ENCODE peak calls at places on chromosomes 7 and 10, in eight cellular contexts. K, V, N, D, H, L, P and I are unnamed samples. For H3K4me1 and H3K27me3, the result is how much of the 10 kb centered on the place peaks cover.

GRCh38 chr7:79778786-79779382 is 325.4 kb upstream of the MAGI2 start:
- DNase-seq in N (no peak), V (no peak), K (no peak), P (no peak), D (peak), L (no peak), H (peak), I (no peak)

GRCh38 chr10:66564341-66564740 is 361.5 kb upstream of the LRRTM3 start:
- DNase-seq in H (no peak), N (no peak), V (no peak), K (no peak), D (no peak), L (no peak), P (no peak), I (no peak)

GRCh38 chr7:55056068-55056467 is 37.3 kb downstream of the EGFR start:
- DNase-seq in D (no peak), H (no peak), P (no peak), N (no peak), V (no peak), L (no peak), K (no peak), I (no peak)

GRCh38 chr10:48465860-48466521 is 138.9 kb downstream of the ARHGAP22 start:
- DNase-seq in K (peak), D (no peak), N (no peak), V (no peak), P (no peak), L (peak), H (no peak), I (peak)

GRCh38 chr10:72086466-72087391 is 1.6 kb downstream of the SPOCK2 start:
- DNase-seq in L (no peak), H (no peak), D (peak), V (no peak), P (peak), N (peak), K (no peak), I (peak)

GRCh38 chr7:64887756-64888508 is 15.1 kb upstream of the ZNF273 start:
- DNase-seq in P (no peak), V (peak), L (peak), D (no peak), N (peak), H (no peak), K (peak), I (peak)

GRCh38 chr10:24503627-24504320 is 219.9 kb downstream of the ARHGAP21 start:
- DNase-seq in N (peak), P (no peak), H (peak), D (peak), K (peak), V (no peak), L (peak), I (peak)

GRCh38 chr10:113499066-113499465 is 53.8 kb upstream of the HABP2 start:
- DNase-seq in D (peak), K (no peak), N (no peak), P (no peak), V (no peak), L (no peak), H (no peak), I (no peak)

GRCh38 chr7:11450246-11450645 is 381.8 kb downstream of the THSD7A start:
- DNase-seq in P (no peak), H (no peak), D (no peak), L (no peak), K (no peak), V (no peak), N (no peak), I (no peak)

GRCh38 chr7:114263219-114263618 is 151.4 kb upstream of the FOXP2 start:
- DNase-seq in L (no peak), V (no peak), N (no peak), K (no peak), D (no peak), P (no peak), H (no peak), I (no peak)

GRCh38 chr10:31018977-31019376 is 12.7 kb downstream of the ZNF438 start:
- DNase-seq in N (no peak), D (no peak), P (no peak), V (no peak), K (no peak), L (no peak), H (no peak), I (no peak)

GRCh38 chr7:50812847-50813475 is 30.3 kb upstream of the GRB10 start:
- DNase-seq in D (peak), N (peak), H (peak), V (no peak), P (peak), K (peak), L (peak), I (peak)

GRCh38 chr7:96188623-96188991 is 133.3 kb downstream of the SLC25A13 start:
- DNase-seq in H (no peak), V (no peak), L (no peak), K (no peak), D (peak), P (no peak), N (no peak), I (no peak)

GRCh38 chr10:5861269-5862031 is 28.2 kb downstream of the ANKRD16 start:
- DNase-seq in P (no peak), D (peak), H (peak), K (no peak), N (no peak), V (no peak), L (no peak), I (peak)

GRCh38 chr10:22823109-22823508 is 104.7 kb upstream of the ARMC3 start:
- DNase-seq in K (no peak), D (peak), P (no peak), L (no peak), N (no peak), H (peak), V (no peak), I (peak)

GRCh38 chr10:50291261-50291850 is 40.0 kb upstream of the ASAH2 start:
- DNase-seq in P (no peak), H (no peak), L (no peak), K (no peak), D (peak), N (no peak), V (no peak), I (no peak)

GRCh38 chr10:11097686-11098085 is 80.0 kb downstream of the CELF2 start:
- DNase-seq in D (no peak), L (no peak), N (no peak), P (no peak), K (no peak), H (no peak), V (no peak), I (no peak)

GRCh38 chr10:131726460-131726861 is 174.3 kb upstream of the PPP2R2D start:
- DNase-seq in P (peak), D (peak), V (no peak), H (peak), N (no peak), K (peak), L (peak), I (peak)

GRCh38 chr10:113029055-113029440 is 79.0 kb downstream of the TCF7L2 start:
- DNase-seq in H (no peak), N (no peak), D (peak), K (no peak), V (no peak), L (no peak), P (no peak), I (no peak)

GRCh38 chr10:130772056-130772455 is 539.5 kb downstream of the TCERG1L start:
- DNase-seq in V (no peak), H (no peak), N (no peak), K (no peak), L (no peak), P (no peak), D (no peak), I (peak)

GRCh38 chr10:7423521-7423920 is 12.7 kb upstream of the SFMBT2 start:
- DNase-seq in V (no peak), K (no peak), L (no peak), H (no peak), P (no peak), N (no peak), D (no peak), I (no peak)

GRCh38 chr10:88270871-88271713 is 312.0 kb downstream of the RNLS start:
- DNase-seq in P (no peak), V (no peak), K (no peak), D (peak), H (no peak), L (no peak), N (no peak), I (peak)

GRCh38 chr7:151238190-151238810 is 6.0 kb downstream of the CHPF2 start:
- DNase-seq in H (no peak), L (no peak), V (no peak), N (no peak), P (no peak), K (no peak), D (no peak), I (no peak)

GRCh38 chr10:71302874-71303568 is 16.0 kb upstream of the SLC29A3 start:
- DNase-seq in H (peak), K (no peak), D (peak), P (no peak), N (no peak), V (no peak), L (no peak), I (no peak)

GRCh38 chr7:124856299-124856888 is 73.2 kb downstream of the POT1 start:
- DNase-seq in N (no peak), D (peak), L (no peak), V (no peak), H (peak), P (no peak), K (no peak), I (no peak)

GRCh38 chr7:44222776-44223261 is 22.0 kb downstream of the YKT6 start:
- DNase-seq in P (no peak), N (no peak), H (no peak), D (no peak), V (no peak), K (no peak), L (no peak), I (no peak)

GRCh38 chr10:15118615-15119014 is 21.5 kb downstream of the RPP38 start:
- DNase-seq in D (no peak), N (no peak), L (no peak), K (no peak), V (no peak), H (no peak), P (no peak), I (no peak)

GRCh38 chr7:159034988-159035387 is 109.7 kb downstream of the VIPR2 start:
- DNase-seq in N (no peak), K (no peak), L (peak), P (no peak), D (no peak), H (no peak), V (peak), I (no peak)

GRCh38 chr10:97575101-97575668 is 2.6 kb downstream of the ANKRD2 start:
- DNase-seq in D (peak), N (no peak), K (no peak), H (no peak), V (no peak), P (no peak), L (no peak), I (no peak)

GRCh38 chr10:127982601-127983000 is 75.7 kb downstream of the PTPRE start:
- DNase-seq in V (no peak), K (no peak), P (no peak), L (no peak), H (no peak), D (no peak), N (no peak), I (no peak)

GRCh38 chr10:22646291-22646926 is 68.0 kb downstream of the PIP4K2A start:
- DNase-seq in N (no peak), H (no peak), L (no peak), D (no peak), P (no peak), K (no peak), V (no peak), I (no peak)

DNA sequence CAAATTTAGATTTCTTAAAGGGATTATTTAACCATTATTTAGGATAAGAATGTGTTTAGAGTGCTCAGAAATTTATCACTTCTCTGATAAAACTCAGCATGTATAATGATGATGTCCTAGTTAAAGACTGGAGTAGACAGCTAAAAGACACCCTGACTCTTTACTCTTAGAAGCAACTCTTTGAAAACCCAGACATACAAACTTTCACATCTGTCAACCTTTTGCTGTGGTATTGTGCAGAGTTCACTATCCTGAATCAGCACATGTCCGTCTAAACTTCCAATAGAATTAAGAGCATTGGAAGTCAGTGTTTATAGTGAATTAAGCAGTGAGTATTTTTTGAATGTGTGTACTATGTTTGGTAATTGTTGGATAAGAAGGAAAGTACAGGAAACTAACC is 24.9 kb downstream of the ZNRF2 start:
- DNase-seq in N (no peak), L (no peak), D (no peak), V (no peak), H (no peak), P (no peak), K (no peak), I (no peak)
- H3K4me1 ChIP-seq in N (under half), L (under half), D (under half), V (under half), H (under half), P (under half), K (under half), I (under half)

DNA sequence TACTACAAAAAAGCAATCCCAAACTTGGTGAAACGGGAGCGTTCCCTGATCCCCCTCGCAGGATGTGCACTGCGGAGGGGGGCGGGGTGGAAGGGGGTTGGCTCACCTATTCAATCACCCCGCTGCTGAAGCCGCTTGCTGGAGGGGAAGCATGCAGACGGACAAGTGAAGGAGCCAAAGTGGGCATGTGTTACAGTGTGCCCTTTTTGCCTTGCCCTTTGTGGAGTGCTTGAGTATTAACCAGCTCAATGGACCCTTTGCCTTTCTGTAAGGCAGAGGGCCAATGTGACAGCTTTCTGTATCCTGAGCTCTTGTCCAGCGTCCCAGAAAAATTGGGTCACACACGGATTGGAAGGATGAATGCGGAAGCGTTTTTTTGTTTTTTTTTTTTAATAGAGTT is 348.9 kb upstream of the NPSR1 start:
- DNase-seq in H (no peak), N (no peak), V (peak), D (no peak), P (no peak), K (no peak), L (no peak), I (no peak)
- H3K27me3 ChIP-seq in H (under half), N (under half), V (under half), D (under half), P (under half), K (under half), L (under half), I (under half)

GRCh38 chr7:73518470-73518869 is 3.6 kb downstream of the BAZ1B start:
- DNase-seq in N (peak), K (no peak), D (no peak), V (no peak), P (no peak), L (no peak), H (no peak), I (peak)

GRCh38 chr7:73520673-73521635 is 1.1 kb downstream of the BAZ1B start:
- DNase-seq in H (peak), P (peak), V (no peak), N (no peak), K (peak), L (peak), D (peak), I (no peak)

GRCh38 chr7:73522081-73522818 is at the start of gene BAZ1B:
- DNase-seq in N (peak), K (peak), V (peak), L (peak), H (peak), P (peak), D (peak), I (peak)

GRCh38 chr7:73519867-73520672 is 2.0 kb downstream of the BAZ1B start:
- DNase-seq in L (peak), K (peak), V (no peak), D (peak), H (no peak), N (peak), P (no peak), I (no peak)

DNA sequence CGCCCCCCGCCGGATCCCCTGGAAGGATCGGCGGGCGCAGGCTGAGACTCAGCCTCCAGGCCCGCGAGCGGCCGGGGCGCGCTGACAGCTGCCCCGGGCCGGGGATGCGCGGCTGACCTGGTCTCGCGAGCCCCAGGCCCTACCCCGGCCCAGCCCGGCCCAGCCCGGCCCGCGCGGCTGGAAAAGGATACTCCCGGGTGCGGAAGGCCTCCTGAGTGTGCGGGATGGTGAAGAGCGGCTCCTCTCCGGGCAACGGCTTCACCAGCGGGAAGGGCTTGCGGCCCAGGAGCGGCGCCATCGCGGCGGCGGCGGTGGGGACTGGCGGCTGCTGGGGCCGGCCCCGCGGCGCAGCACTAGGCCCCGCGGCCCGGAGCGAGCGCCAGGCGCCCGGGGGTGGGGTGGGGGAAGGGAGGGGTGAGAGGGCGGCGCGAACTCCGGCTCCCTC is 435 bp downstream of the BAZ1B start:
- DNase-seq in L (peak), H (peak), V (peak), N (no peak), K (no peak), P (no peak), D (peak), I (peak)
- H3K4me1 ChIP-seq in L (under half), H (under half), V (half or more), N (under half), K (under half), P (under half), D (under half), I (under half)

GRCh38 chr7:31458203-31458602 is 55.7 kb upstream of the ITPRID1 start:
- DNase-seq in P (no peak), V (no peak), L (no peak), H (no peak), D (no peak), K (no peak), N (no peak), I (no peak)
- H3K27me3 ChIP-seq in P (under half), V (under half), L (under half), H (under half), D (under half), K (under half), N (under half), I (under half)

GRCh38 chr7:91054374-91054773 is 209.9 kb upstream of the FZD1 start:
- DNase-seq in H (no peak), V (no peak), K (no peak), N (no peak), D (no peak), P (no peak), L (no peak), I (no peak)

GRCh38 chr7:91046322-91047088 is 217.7 kb upstream of the FZD1 start:
- DNase-seq in V (no peak), N (no peak), H (no peak), D (peak), K (no peak), L (no peak), P (no peak), I (no peak)

GRCh38 chr7:91047636-91048035 is 216.6 kb upstream of the FZD1 start:
- DNase-seq in L (no peak), K (no peak), P (no peak), N (no peak), V (no peak), H (no peak), D (peak), I (no peak)

GRCh38 chr7:91051966-91052365 is 212.3 kb upstream of the FZD1 start:
- DNase-seq in L (no peak), H (no peak), D (no peak), P (no peak), V (no peak), N (no peak), K (no peak), I (no peak)

GRCh38 chr7:91050677-91051076 is 213.6 kb upstream of the FZD1 start:
- DNase-seq in N (no peak), K (no peak), L (no peak), H (no peak), V (no peak), P (no peak), D (no peak), I (no peak)
- H3K4me1 ChIP-seq in N (under half), K (under half), L (under half), H (under half), V (under half), P (under half), D (under half), I (under half)

GRCh38 chr10:42939685-42940366 is 137.0 kb upstream of the RET start:
- DNase-seq in P (no peak), N (no peak), H (no peak), L (no peak), K (no peak), V (peak), D (no peak), I (no peak)
- H3K27me3 ChIP-seq in P (under half), N (under half), H (under half), L (under half), K (under half), V (under half), D (under half), I (under half)

DNA sequence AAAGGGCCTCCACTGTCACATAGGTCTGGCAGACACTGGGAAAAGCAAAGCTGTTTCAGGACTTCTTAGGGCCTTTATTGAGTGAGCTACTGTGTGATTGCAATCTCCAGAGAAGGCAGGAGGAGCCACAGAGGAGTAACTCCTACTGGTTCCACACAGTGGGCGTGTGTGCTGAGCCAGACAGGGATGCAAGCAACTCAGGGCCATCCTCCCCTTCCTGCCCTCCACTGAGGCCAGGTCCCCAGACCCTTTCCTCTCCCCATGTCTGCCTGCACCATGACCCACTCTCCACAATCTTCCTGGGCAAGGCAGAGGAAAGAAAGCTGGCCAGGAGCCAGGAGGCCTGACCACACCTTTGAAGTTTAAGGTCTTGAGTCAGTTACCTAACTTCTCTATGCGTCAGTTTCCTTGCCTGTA is 262.0 kb upstream of the ZMIZ1 start:
- DNase-seq in H (no peak), D (peak), L (no peak), P (no peak), V (no peak), K (no peak), N (no peak), I (no peak)
- H3K4me1 ChIP-seq in H (half or more), D (half or more), L (under half), P (under half), V (half or more), K (under half), N (under half), I (under half)

GRCh38 chr10:43963379-43963778 is 314.7 kb upstream of the ZNF32 start:
- DNase-seq in N (no peak), P (no peak), K (peak), V (peak), H (no peak), L (peak), D (no peak), I (no peak)

GRCh38 chr10:43965918-43966570 is 317.4 kb upstream of the ZNF32 start:
- DNase-seq in D (no peak), L (no peak), P (no peak), K (no peak), N (no peak), V (peak), H (no peak), I (no peak)

GRCh38 chr10:43963793-43964425 is 315.2 kb upstream of the ZNF32 start:
- DNase-seq in V (peak), H (no peak), P (no peak), N (no peak), K (peak), L (no peak), D (no peak), I (no peak)

GRCh38 chr10:43965033-43965917 is 316.6 kb upstream of the ZNF32 start:
- DNase-seq in H (no peak), D (peak), V (peak), L (no peak), K (no peak), P (peak), N (no peak), I (no peak)

DNA sequence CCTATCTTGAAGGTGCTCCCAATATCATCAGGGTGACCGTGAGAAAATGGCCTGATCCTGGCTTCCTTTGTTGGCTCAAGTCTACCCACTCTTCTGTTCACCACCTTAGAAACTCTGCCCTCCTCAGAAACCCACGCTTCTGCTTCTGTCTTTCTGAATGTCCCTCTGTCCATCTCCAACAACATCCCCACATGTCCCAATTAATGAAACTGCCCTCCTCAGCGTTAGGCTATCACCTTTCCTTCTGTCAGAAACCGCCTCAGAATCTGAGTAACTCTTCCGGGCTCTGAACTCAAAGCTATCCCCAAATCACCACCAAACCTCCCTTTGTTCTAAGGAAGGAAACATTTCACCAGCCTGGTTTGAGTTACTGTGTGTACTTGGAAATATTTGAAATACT is 315.8 kb upstream of the ZNF32 start:
- DNase-seq in L (no peak), N (no peak), P (no peak), K (peak), H (no peak), D (no peak), V (peak), I (no peak)
- H3K27me3 ChIP-seq in L (under half), N (under half), P (under half), K (under half), H (under half), D (under half), V (under half), I (under half)